ENCODE peak calls at places on chromosomes 1 and 21, in four cellular contexts. One of them, this sample, is unnamed.

GRCh38 chr21:45443595-45444181 is 38.7 kb downstream of the COL18A1 start:
- DNase-seq in ovary: no peak
- DNase-seq in CD4-positive, CD25-positive, alpha-beta regulatory T cell: no peak
- DNase-seq in cardiac muscle cell: no peak
- DNase-seq in this sample: no peak

GRCh38 chr1:204828352-204828850 is 42.3 kb upstream of the NFASC start:
- DNase-seq in ovary: peak; percentile 84
- DNase-seq in CD4-positive, CD25-positive, alpha-beta regulatory T cell: no peak
- DNase-seq in cardiac muscle cell: peak; percentile 49
- DNase-seq in this sample: peak; percentile 11

GRCh38 chr1:41378999-41379740 is 17.9 kb downstream of the FOXO6 start:
- DNase-seq in ovary: no peak
- DNase-seq in CD4-positive, CD25-positive, alpha-beta regulatory T cell: no peak
- DNase-seq in cardiac muscle cell: no peak
- DNase-seq in this sample: no peak

GRCh38 chr1:110087812-110088738 is 17.6 kb upstream of the ALX3 start:
- DNase-seq in ovary: peak; percentile 48
- DNase-seq in CD4-positive, CD25-positive, alpha-beta regulatory T cell: peak; percentile 42
- DNase-seq in cardiac muscle cell: peak; percentile 68
- DNase-seq in this sample: peak; percentile 30

GRCh38 chr1:102836991-102837390 is 271.3 kb downstream of the COL11A1 start:
- DNase-seq in ovary: no peak
- DNase-seq in CD4-positive, CD25-positive, alpha-beta regulatory T cell: no peak
- DNase-seq in cardiac muscle cell: no peak
- DNase-seq in this sample: no peak

GRCh38 chr1:229940689-229941088 is 126.3 kb upstream of the GALNT2 start:
- DNase-seq in ovary: no peak
- DNase-seq in CD4-positive, CD25-positive, alpha-beta regulatory T cell: no peak
- DNase-seq in cardiac muscle cell: peak; percentile 64
- DNase-seq in this sample: no peak

GRCh38 chr1:233033366-233033765 is 83.0 kb downstream of the NTPCR start:
- DNase-seq in ovary: no peak
- DNase-seq in CD4-positive, CD25-positive, alpha-beta regulatory T cell: no peak
- DNase-seq in cardiac muscle cell: peak; percentile 76
- DNase-seq in this sample: no peak

GRCh38 chr1:97245682-97246081 is 524.1 kb downstream of the PTBP2 start:
- DNase-seq in ovary: no peak
- DNase-seq in CD4-positive, CD25-positive, alpha-beta regulatory T cell: no peak
- DNase-seq in cardiac muscle cell: peak; percentile 67
- DNase-seq in this sample: no peak

GRCh38 chr1:92503926-92504750 is 17.4 kb upstream of the GFI1 start:
- DNase-seq in ovary: no peak
- DNase-seq in CD4-positive, CD25-positive, alpha-beta regulatory T cell: no peak
- DNase-seq in cardiac muscle cell: peak; percentile 46
- DNase-seq in this sample: no peak

GRCh38 chr1:160681067-160681890 is 30.3 kb downstream of the CD48 start:
- DNase-seq in ovary: peak; percentile 68
- DNase-seq in CD4-positive, CD25-positive, alpha-beta regulatory T cell: peak; percentile 85
- DNase-seq in cardiac muscle cell: peak; percentile 87
- DNase-seq in this sample: no peak

GRCh38 chr21:28832013-28832714 is 160.5 kb downstream of the LTN1 start:
- DNase-seq in ovary: no peak
- DNase-seq in CD4-positive, CD25-positive, alpha-beta regulatory T cell: peak; percentile 66
- DNase-seq in cardiac muscle cell: peak; percentile 14
- DNase-seq in this sample: no peak

GRCh38 chr1:234644928-234645327 is 35.0 kb upstream of the IRF2BP2 start:
- DNase-seq in ovary: no peak
- DNase-seq in CD4-positive, CD25-positive, alpha-beta regulatory T cell: no peak
- DNase-seq in cardiac muscle cell: no peak
- DNase-seq in this sample: no peak

GRCh38 chr1:228337031-228337564 is 69.5 kb downstream of the TRIM11 start:
- DNase-seq in ovary: peak; percentile 8
- DNase-seq in CD4-positive, CD25-positive, alpha-beta regulatory T cell: no peak
- DNase-seq in cardiac muscle cell: no peak
- DNase-seq in this sample: no peak

GRCh38 chr1:160030657-160031367 is 978 bp downstream of the PIGM start:
- DNase-seq in ovary: no peak
- DNase-seq in CD4-positive, CD25-positive, alpha-beta regulatory T cell: no peak
- DNase-seq in cardiac muscle cell: no peak
- DNase-seq in this sample: no peak

GRCh38 chr21:43204638-43205037 is 35.8 kb downstream of the CRYAA start:
- DNase-seq in ovary: no peak
- DNase-seq in CD4-positive, CD25-positive, alpha-beta regulatory T cell: no peak
- DNase-seq in cardiac muscle cell: no peak
- DNase-seq in this sample: peak; percentile 8

GRCh38 chr1:119075614-119076013 is 64.8 kb downstream of the WARS2 start:
- DNase-seq in ovary: no peak
- DNase-seq in CD4-positive, CD25-positive, alpha-beta regulatory T cell: no peak
- DNase-seq in cardiac muscle cell: peak; percentile 71
- DNase-seq in this sample: no peak

GRCh38 chr1:10726355-10726754 is 70.1 kb downstream of the CASZ1 start:
- DNase-seq in ovary: no peak
- DNase-seq in CD4-positive, CD25-positive, alpha-beta regulatory T cell: no peak
- DNase-seq in cardiac muscle cell: no peak
- DNase-seq in this sample: no peak
- H3K4me1 ChIP-seq in ovary: no peaks in the 10 kb centered on the region
- H3K4me1 ChIP-seq in CD4-positive, CD25-positive, alpha-beta regulatory T cell: no peaks in the 10 kb centered on the region
- H3K4me1 ChIP-seq in cardiac muscle cell: peaks cover 85% of the 10 kb centered on the region
- H3K4me1 ChIP-seq in this sample: no peaks in the 10 kb centered on the region

DNA sequence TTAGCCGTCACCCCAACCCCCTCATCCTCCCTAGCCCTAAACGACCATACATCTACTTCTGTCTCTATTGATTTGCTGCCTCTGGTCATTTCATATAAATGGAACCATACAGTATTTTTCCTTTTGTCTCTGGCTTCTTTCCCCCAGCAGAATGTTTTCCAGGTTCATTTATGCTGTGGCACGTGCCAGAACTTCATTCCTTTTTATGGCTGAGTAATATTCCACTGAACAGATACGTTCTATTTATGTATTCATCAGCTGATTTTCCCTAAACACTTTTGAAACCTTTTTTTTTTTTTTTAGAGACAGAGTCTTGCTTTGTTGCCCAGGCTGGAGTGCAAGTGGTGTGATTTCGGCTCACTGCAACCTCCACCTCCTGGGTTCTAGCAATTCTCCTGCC is 181.1 kb downstream of the CAMTA1 start:
- DNase-seq in ovary: no peak
- DNase-seq in CD4-positive, CD25-positive, alpha-beta regulatory T cell: no peak
- DNase-seq in cardiac muscle cell: no peak
- DNase-seq in this sample: no peak
- H3K4me1 ChIP-seq in ovary: peaks cover 3% of the 10 kb centered on the region
- H3K4me1 ChIP-seq in CD4-positive, CD25-positive, alpha-beta regulatory T cell: peaks cover 17% of the 10 kb centered on the region
- H3K4me1 ChIP-seq in cardiac muscle cell: peaks cover 19% of the 10 kb centered on the region
- H3K4me1 ChIP-seq in this sample: no peaks in the 10 kb centered on the region

DNA sequence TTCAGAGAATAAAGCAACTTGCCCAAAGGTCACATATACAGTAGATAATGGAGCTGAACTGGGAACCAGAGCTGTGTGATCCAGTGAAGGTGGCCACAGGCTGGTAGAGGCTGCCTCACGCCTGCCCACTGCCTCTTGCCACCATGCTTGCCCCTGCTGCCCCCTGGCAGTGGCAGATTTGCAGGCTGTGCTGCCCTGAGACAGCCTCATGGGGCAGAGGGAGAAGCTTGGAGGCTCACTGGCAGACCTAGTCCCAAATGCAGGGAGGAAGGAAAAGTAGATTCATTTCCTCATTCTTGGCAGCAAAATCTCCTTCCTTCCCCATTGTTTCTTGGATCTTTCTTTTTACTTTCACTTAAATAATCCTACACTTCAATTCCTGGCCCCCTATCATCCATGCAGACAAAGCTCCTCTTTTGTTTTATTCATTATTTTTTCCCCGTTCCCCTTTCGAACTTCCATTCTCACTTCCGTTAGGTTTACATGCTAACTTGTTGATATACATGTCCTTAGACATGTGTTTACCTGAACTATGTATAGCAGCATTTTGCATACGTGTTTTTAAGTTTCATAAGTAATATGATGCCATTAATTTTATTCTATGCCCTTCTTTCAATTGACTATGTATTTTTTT is 66.9 kb upstream of the LYST start:
- DNase-seq in ovary: no peak
- DNase-seq in CD4-positive, CD25-positive, alpha-beta regulatory T cell: no peak
- DNase-seq in cardiac muscle cell: no peak
- DNase-seq in this sample: no peak
- H3K4me1 ChIP-seq in ovary: peaks cover 2% of the 10 kb centered on the region
- H3K4me1 ChIP-seq in CD4-positive, CD25-positive, alpha-beta regulatory T cell: no peaks in the 10 kb centered on the region
- H3K4me1 ChIP-seq in cardiac muscle cell: peaks cover 12% of the 10 kb centered on the region
- H3K4me1 ChIP-seq in this sample: no peaks in the 10 kb centered on the region

GRCh38 chr1:168467452-168467851 is 76.3 kb downstream of the XCL2 start:
- DNase-seq in ovary: no peak
- DNase-seq in CD4-positive, CD25-positive, alpha-beta regulatory T cell: no peak
- DNase-seq in cardiac muscle cell: no peak
- DNase-seq in this sample: no peak
- H3K4me1 ChIP-seq in ovary: peaks cover 8% of the 10 kb centered on the region
- H3K4me1 ChIP-seq in CD4-positive, CD25-positive, alpha-beta regulatory T cell: peaks cover 27% of the 10 kb centered on the region
- H3K4me1 ChIP-seq in cardiac muscle cell: peaks cover 37% of the 10 kb centered on the region
- H3K4me1 ChIP-seq in this sample: peaks cover 49% of the 10 kb centered on the region

GRCh38 chr1:90607736-90608135 is 109.4 kb downstream of the BARHL2 start:
- DNase-seq in ovary: no peak
- DNase-seq in CD4-positive, CD25-positive, alpha-beta regulatory T cell: no peak
- DNase-seq in cardiac muscle cell: no peak
- DNase-seq in this sample: no peak
- H3K4me1 ChIP-seq in ovary: no peaks in the 10 kb centered on the region
- H3K4me1 ChIP-seq in CD4-positive, CD25-positive, alpha-beta regulatory T cell: no peaks in the 10 kb centered on the region
- H3K4me1 ChIP-seq in cardiac muscle cell: no peaks in the 10 kb centered on the region
- H3K4me1 ChIP-seq in this sample: no peaks in the 10 kb centered on the region

GRCh38 chr1:53539711-53540603 is 80.8 kb downstream of the DMRTB1 start:
- DNase-seq in ovary: no peak
- DNase-seq in CD4-positive, CD25-positive, alpha-beta regulatory T cell: no peak
- DNase-seq in cardiac muscle cell: no peak
- DNase-seq in this sample: no peak
- H3K4me1 ChIP-seq in ovary: no peaks in the 10 kb centered on the region
- H3K4me1 ChIP-seq in CD4-positive, CD25-positive, alpha-beta regulatory T cell: no peaks in the 10 kb centered on the region
- H3K4me1 ChIP-seq in cardiac muscle cell: no peaks in the 10 kb centered on the region
- H3K4me1 ChIP-seq in this sample: no peaks in the 10 kb centered on the region

GRCh38 chr21:38293765-38294164 is 37.0 kb downstream of the KCNJ15 start:
- DNase-seq in ovary: no peak
- DNase-seq in CD4-positive, CD25-positive, alpha-beta regulatory T cell: no peak
- DNase-seq in cardiac muscle cell: no peak
- DNase-seq in this sample: no peak
- H3K4me1 ChIP-seq in ovary: no peaks in the 10 kb centered on the region
- H3K4me1 ChIP-seq in CD4-positive, CD25-positive, alpha-beta regulatory T cell: no peaks in the 10 kb centered on the region
- H3K4me1 ChIP-seq in cardiac muscle cell: no peaks in the 10 kb centered on the region
- H3K4me1 ChIP-seq in this sample: no peaks in the 10 kb centered on the region

DNA sequence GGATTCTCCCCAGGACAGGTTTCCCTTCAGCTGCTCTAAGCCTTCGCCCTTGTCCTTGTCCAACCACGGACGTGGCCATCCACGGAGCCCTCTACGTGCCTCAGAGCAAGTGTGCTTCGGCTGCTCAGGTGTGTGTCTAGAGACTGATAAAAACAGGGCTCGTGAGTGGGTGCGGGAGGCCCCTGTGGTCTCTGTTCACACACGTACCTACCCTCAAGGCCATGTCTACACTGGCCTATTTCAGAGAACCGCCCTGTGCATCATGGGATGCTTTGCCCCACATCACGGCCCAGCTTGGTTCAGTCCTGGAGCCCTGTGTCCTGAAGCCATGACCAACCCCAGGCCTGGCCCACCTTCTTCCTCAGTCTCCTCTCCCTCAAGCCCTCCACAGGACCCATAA is 24.6 kb upstream of the RUNX3 start:
- DNase-seq in ovary: no peak
- DNase-seq in CD4-positive, CD25-positive, alpha-beta regulatory T cell: no peak
- DNase-seq in cardiac muscle cell: no peak
- DNase-seq in this sample: no peak
- H3K4me1 ChIP-seq in ovary: no peaks in the 10 kb centered on the region
- H3K4me1 ChIP-seq in CD4-positive, CD25-positive, alpha-beta regulatory T cell: peaks cover 38% of the 10 kb centered on the region
- H3K4me1 ChIP-seq in cardiac muscle cell: no peaks in the 10 kb centered on the region
- H3K4me1 ChIP-seq in this sample: no peaks in the 10 kb centered on the region